ENCODE peak calls at places on chromosomes 11 and 22, in ten cellular contexts. One of them, this sample, is unnamed. For H3K27me3, the result is how much of the 10 kb centered on the place peaks cover.

GRCh38 chr11:121372671-121373429 is 79.3 kb upstream of the SORL1 start:
- DNase-seq in transverse colon: no peak
- DNase-seq in SK-N-SH: no peak
- DNase-seq in sigmoid colon: no peak
- DNase-seq in HepG2: no peak
- DNase-seq in GM23338: peak
- DNase-seq in stomach: no peak
- DNase-seq in HCT116: no peak
- DNase-seq in Panc1: no peak
- DNase-seq in HL-60: no peak
- DNase-seq in this sample: no peak

GRCh38 chr11:19025799-19026406 is 34.6 kb downstream of the MRGPRX2 start:
- DNase-seq in transverse colon: no peak
- DNase-seq in SK-N-SH: peak
- DNase-seq in sigmoid colon: no peak
- DNase-seq in HepG2: no peak
- DNase-seq in GM23338: no peak
- DNase-seq in stomach: no peak
- DNase-seq in HCT116: no peak
- DNase-seq in Panc1: no peak
- DNase-seq in HL-60: no peak
- DNase-seq in this sample: no peak

GRCh38 chr22:47997612-47998011 is 1235.2 kb downstream of the TBC1D22A start:
- DNase-seq in transverse colon: no peak
- DNase-seq in SK-N-SH: no peak
- DNase-seq in sigmoid colon: no peak
- DNase-seq in HepG2: no peak
- DNase-seq in GM23338: no peak
- DNase-seq in stomach: no peak
- DNase-seq in HCT116: no peak
- DNase-seq in Panc1: no peak
- DNase-seq in HL-60: no peak
- DNase-seq in this sample: no peak

GRCh38 chr11:57359896-57360690 is 20.9 kb downstream of the PRG3 start:
- DNase-seq in transverse colon: no peak
- DNase-seq in SK-N-SH: no peak
- DNase-seq in sigmoid colon: no peak
- DNase-seq in HepG2: no peak
- DNase-seq in GM23338: no peak
- DNase-seq in stomach: no peak
- DNase-seq in HCT116: no peak
- DNase-seq in Panc1: no peak
- DNase-seq in HL-60: no peak
- DNase-seq in this sample: no peak

GRCh38 chr11:73206751-73207280 is 11.3 kb upstream of the P2RY2 start:
- DNase-seq in transverse colon: no peak
- DNase-seq in SK-N-SH: no peak
- DNase-seq in sigmoid colon: no peak
- DNase-seq in HepG2: no peak
- DNase-seq in GM23338: no peak
- DNase-seq in stomach: no peak
- DNase-seq in HCT116: no peak
- DNase-seq in Panc1: no peak
- DNase-seq in HL-60: no peak
- DNase-seq in this sample: no peak

GRCh38 chr11:81673001-81673400 is 1060.7 kb downstream of the FAM181B start:
- DNase-seq in transverse colon: no peak
- DNase-seq in SK-N-SH: no peak
- DNase-seq in sigmoid colon: no peak
- DNase-seq in HepG2: no peak
- DNase-seq in GM23338: no peak
- DNase-seq in stomach: no peak
- DNase-seq in HCT116: no peak
- DNase-seq in Panc1: no peak
- DNase-seq in HL-60: no peak
- DNase-seq in this sample: no peak

GRCh38 chr11:73142128-73142377 is at the start of gene FCHSD2:
- DNase-seq in transverse colon: no peak
- DNase-seq in SK-N-SH: no peak
- DNase-seq in sigmoid colon: no peak
- DNase-seq in HepG2: no peak
- DNase-seq in GM23338: no peak
- DNase-seq in stomach: no peak
- DNase-seq in HCT116: no peak
- DNase-seq in Panc1: no peak
- DNase-seq in HL-60: no peak
- DNase-seq in this sample: no peak

GRCh38 chr11:76629133-76629852 is 41.3 kb downstream of the LRRC32 start:
- DNase-seq in transverse colon: peak
- DNase-seq in SK-N-SH: no peak
- DNase-seq in sigmoid colon: peak
- DNase-seq in HepG2: no peak
- DNase-seq in GM23338: no peak
- DNase-seq in stomach: no peak
- DNase-seq in HCT116: no peak
- DNase-seq in Panc1: no peak
- DNase-seq in HL-60: peak
- DNase-seq in this sample: no peak

GRCh38 chr22:19429950-19430889 is 1.3 kb downstream of the HIRA start:
- DNase-seq in transverse colon: peak
- DNase-seq in SK-N-SH: peak
- DNase-seq in sigmoid colon: no peak
- DNase-seq in HepG2: peak
- DNase-seq in GM23338: peak
- DNase-seq in stomach: peak
- DNase-seq in HCT116: no peak
- DNase-seq in Panc1: no peak
- DNase-seq in HL-60: peak
- DNase-seq in this sample: no peak

GRCh38 chr11:133659542-133660201 is 127.4 kb upstream of the OPCML start:
- DNase-seq in transverse colon: no peak
- DNase-seq in SK-N-SH: no peak
- DNase-seq in sigmoid colon: no peak
- DNase-seq in HepG2: no peak
- DNase-seq in GM23338: peak
- DNase-seq in stomach: no peak
- DNase-seq in HCT116: no peak
- DNase-seq in Panc1: no peak
- DNase-seq in HL-60: no peak
- DNase-seq in this sample: no peak

GRCh38 chr11:102836290-102836875 is 7.0 kb downstream of the MMP3 start:
- DNase-seq in transverse colon: no peak
- DNase-seq in SK-N-SH: no peak
- DNase-seq in sigmoid colon: no peak
- DNase-seq in HepG2: no peak
- DNase-seq in GM23338: peak
- DNase-seq in stomach: no peak
- DNase-seq in HCT116: no peak
- DNase-seq in Panc1: no peak
- DNase-seq in HL-60: no peak
- DNase-seq in this sample: no peak

DNA sequence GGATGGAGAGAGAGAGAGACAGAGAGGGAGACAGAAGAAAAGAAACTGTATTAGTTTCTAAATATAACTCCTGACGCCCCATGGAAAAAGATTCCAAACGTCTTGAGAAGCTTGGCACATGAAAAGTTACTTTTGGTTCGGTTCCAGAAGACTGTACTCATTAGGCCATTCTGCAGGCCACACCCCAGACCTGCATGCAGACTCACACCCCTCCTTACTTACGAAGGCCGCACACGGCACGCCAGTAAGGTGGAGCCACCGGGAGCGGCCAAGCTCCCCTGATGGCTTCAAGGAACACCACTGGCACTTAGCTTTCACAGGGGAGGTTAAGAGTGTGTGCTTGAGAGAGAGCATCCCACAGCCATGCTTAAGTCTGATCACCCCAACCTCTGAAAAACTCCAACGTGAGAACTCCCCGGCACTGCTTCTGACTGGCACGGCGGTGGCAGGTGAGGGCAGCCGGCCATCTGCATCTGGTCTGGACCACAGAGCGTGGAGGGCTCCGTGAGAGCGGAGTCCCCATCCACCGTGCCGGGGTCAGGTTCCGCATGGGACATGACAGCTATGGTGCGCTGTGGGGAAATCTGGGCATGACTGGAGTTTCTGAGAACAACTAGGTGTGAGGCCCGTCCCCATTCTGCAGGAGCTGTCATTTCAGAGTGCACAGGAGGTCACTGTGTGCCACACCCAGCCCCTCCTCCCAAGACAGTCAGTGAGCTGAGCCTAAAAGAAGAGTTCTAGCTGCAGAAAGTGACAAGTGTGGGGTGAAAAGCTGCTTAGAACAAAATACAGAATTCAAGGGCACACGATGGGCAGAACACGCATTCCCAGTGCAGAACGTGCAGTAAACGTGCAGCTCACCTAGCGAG is 62.4 kb downstream of the MYH9 start:
- DNase-seq in transverse colon: peak
- DNase-seq in SK-N-SH: no peak
- DNase-seq in sigmoid colon: peak
- DNase-seq in HepG2: no peak
- DNase-seq in GM23338: no peak
- DNase-seq in stomach: peak
- DNase-seq in HCT116: no peak
- DNase-seq in Panc1: no peak
- DNase-seq in HL-60: no peak
- DNase-seq in this sample: no peak
- TF ChIP-seq POLR2AphosphoS5 in transverse colon: peak
- TF ChIP-seq POLR2AphosphoS5 in SK-N-SH: no peak
- TF ChIP-seq POLR2AphosphoS5 in sigmoid colon: peak
- TF ChIP-seq POLR2AphosphoS5 in HepG2: no peak
- TF ChIP-seq POLR2AphosphoS5 in GM23338: no peak
- TF ChIP-seq POLR2AphosphoS5 in stomach: peak
- TF ChIP-seq POLR2AphosphoS5 in HCT116: no peak
- TF ChIP-seq POLR2AphosphoS5 in Panc1: no peak
- TF ChIP-seq POLR2AphosphoS5 in HL-60: no peak
- TF ChIP-seq POLR2AphosphoS5 in this sample: peak

GRCh38 chr11:74592063-74592440 is 330 bp upstream of the POLD3 start:
- DNase-seq in transverse colon: no peak
- DNase-seq in SK-N-SH: no peak
- DNase-seq in sigmoid colon: no peak
- DNase-seq in HepG2: no peak
- DNase-seq in GM23338: no peak
- DNase-seq in stomach: no peak
- DNase-seq in HCT116: no peak
- DNase-seq in Panc1: no peak
- DNase-seq in HL-60: no peak
- DNase-seq in this sample: no peak
- H3K4me3 ChIP-seq in transverse colon: peak
- H3K4me3 ChIP-seq in SK-N-SH: peak
- H3K4me3 ChIP-seq in sigmoid colon: peak
- H3K4me3 ChIP-seq in HepG2: peak
- H3K4me3 ChIP-seq in GM23338: peak
- H3K4me3 ChIP-seq in stomach: peak
- H3K4me3 ChIP-seq in HCT116: peak
- H3K4me3 ChIP-seq in Panc1: peak
- H3K4me3 ChIP-seq in HL-60: peak
- H3K4me3 ChIP-seq in this sample: peak

GRCh38 chr11:33868646-33869461 is 23.0 kb downstream of the LMO2 start:
- DNase-seq in transverse colon: no peak
- DNase-seq in SK-N-SH: no peak
- DNase-seq in sigmoid colon: no peak
- DNase-seq in HepG2: no peak
- DNase-seq in GM23338: peak
- DNase-seq in stomach: no peak
- DNase-seq in HCT116: no peak
- DNase-seq in Panc1: no peak
- DNase-seq in HL-60: no peak
- DNase-seq in this sample: no peak

GRCh38 chr11:33869511-33870422 is 22.1 kb downstream of the LMO2 start:
- DNase-seq in transverse colon: peak
- DNase-seq in SK-N-SH: peak
- DNase-seq in sigmoid colon: no peak
- DNase-seq in HepG2: no peak
- DNase-seq in GM23338: peak
- DNase-seq in stomach: no peak
- DNase-seq in HCT116: no peak
- DNase-seq in Panc1: no peak
- DNase-seq in HL-60: peak
- DNase-seq in this sample: no peak

GRCh38 chr11:33864479-33864878 is 27.4 kb downstream of the LMO2 start:
- DNase-seq in transverse colon: no peak
- DNase-seq in SK-N-SH: no peak
- DNase-seq in sigmoid colon: no peak
- DNase-seq in HepG2: no peak
- DNase-seq in GM23338: no peak
- DNase-seq in stomach: no peak
- DNase-seq in HCT116: no peak
- DNase-seq in Panc1: no peak
- DNase-seq in HL-60: no peak
- DNase-seq in this sample: no peak

GRCh38 chr11:33867566-33867965 is 24.3 kb downstream of the LMO2 start:
- DNase-seq in transverse colon: no peak
- DNase-seq in SK-N-SH: no peak
- DNase-seq in sigmoid colon: no peak
- DNase-seq in HepG2: no peak
- DNase-seq in GM23338: no peak
- DNase-seq in stomach: no peak
- DNase-seq in HCT116: no peak
- DNase-seq in Panc1: no peak
- DNase-seq in HL-60: no peak
- DNase-seq in this sample: no peak

DNA sequence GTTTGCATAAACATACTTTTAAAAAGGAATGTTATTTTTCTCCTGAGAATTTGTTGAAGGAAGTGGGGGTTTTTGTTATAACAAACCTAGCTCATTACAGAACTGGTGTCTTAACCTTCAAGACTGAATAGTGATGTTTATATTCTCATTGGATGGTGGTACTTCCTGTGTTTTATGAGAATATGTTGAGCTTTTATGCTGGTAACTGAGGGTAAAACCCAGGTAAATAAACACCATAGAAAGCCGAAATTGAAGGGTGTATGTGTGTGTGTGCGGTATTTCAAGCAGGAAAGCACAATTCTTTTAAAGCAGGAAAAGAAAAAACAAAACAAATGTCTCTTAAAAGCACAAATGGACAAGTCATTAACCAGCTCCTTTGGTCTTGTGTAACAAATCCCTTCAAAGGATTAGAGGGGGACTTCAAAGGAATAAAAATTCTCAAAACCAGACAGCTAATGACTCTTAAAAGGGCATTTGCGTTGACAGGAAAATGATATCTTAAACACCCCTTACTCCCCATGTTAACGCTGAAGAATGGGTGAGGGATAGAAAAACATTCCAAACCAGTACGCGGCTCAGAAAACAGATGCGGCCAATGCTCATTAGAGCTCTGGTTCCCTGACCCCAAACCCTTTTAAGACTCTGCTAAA is 23.8 kb downstream of the LMO2 start:
- DNase-seq in transverse colon: no peak
- DNase-seq in SK-N-SH: no peak
- DNase-seq in sigmoid colon: no peak
- DNase-seq in HepG2: no peak
- DNase-seq in GM23338: peak
- DNase-seq in stomach: no peak
- DNase-seq in HCT116: no peak
- DNase-seq in Panc1: no peak
- DNase-seq in HL-60: no peak
- DNase-seq in this sample: no peak
- H3K27me3 ChIP-seq in transverse colon: half or more
- H3K27me3 ChIP-seq in SK-N-SH: half or more
- H3K27me3 ChIP-seq in sigmoid colon: half or more
- H3K27me3 ChIP-seq in HepG2: under half
- H3K27me3 ChIP-seq in GM23338: half or more
- H3K27me3 ChIP-seq in stomach: under half
- H3K27me3 ChIP-seq in HCT116: under half
- H3K27me3 ChIP-seq in Panc1: under half
- H3K27me3 ChIP-seq in HL-60: under half
- H3K27me3 ChIP-seq in this sample: under half

GRCh38 chr11:112298535-112298934 is 37.9 kb upstream of the PLET1 start:
- DNase-seq in transverse colon: no peak
- DNase-seq in SK-N-SH: no peak
- DNase-seq in sigmoid colon: no peak
- DNase-seq in HepG2: no peak
- DNase-seq in GM23338: no peak
- DNase-seq in stomach: peak
- DNase-seq in HCT116: no peak
- DNase-seq in Panc1: no peak
- DNase-seq in HL-60: no peak
- DNase-seq in this sample: no peak
- TF ChIP-seq POLR2AphosphoS5 in transverse colon: no peak
- TF ChIP-seq POLR2AphosphoS5 in SK-N-SH: no peak
- TF ChIP-seq POLR2AphosphoS5 in sigmoid colon: no peak
- TF ChIP-seq POLR2AphosphoS5 in HepG2: no peak
- TF ChIP-seq POLR2AphosphoS5 in GM23338: no peak
- TF ChIP-seq POLR2AphosphoS5 in stomach: no peak
- TF ChIP-seq POLR2AphosphoS5 in HCT116: no peak
- TF ChIP-seq POLR2AphosphoS5 in Panc1: no peak
- TF ChIP-seq POLR2AphosphoS5 in HL-60: no peak
- TF ChIP-seq POLR2AphosphoS5 in this sample: no peak

This sample was measured in breast epithelium.